ENCODE peak calls at places on chromosomes 1 and 21, in five cellular contexts. One of them, this sample, is unnamed.

GRCh38 chr1:147758379-147759100 is 1.9 kb downstream of the GJA5 start:
- DNase-seq in activated T-cell treated with anti-CD3 and anti-CD28 coated beads for 24 hours: no peak
- DNase-seq in hippocampal formation: no peak
- DNase-seq in NCI-H146: peak
- DNase-seq in G401: no peak
- DNase-seq in this sample: no peak

GRCh38 chr21:28754127-28754611 is 238.5 kb downstream of the LTN1 start:
- DNase-seq in activated T-cell treated with anti-CD3 and anti-CD28 coated beads for 24 hours: no peak
- DNase-seq in G401: no peak
- DNase-seq in hippocampal formation: no peak
- DNase-seq in NCI-H146: no peak
- DNase-seq in this sample: peak

GRCh38 chr1:179921472-179921871 is 33.1 kb upstream of the CEP350 start:
- DNase-seq in G401: no peak
- DNase-seq in NCI-H146: no peak
- DNase-seq in hippocampal formation: no peak
- DNase-seq in activated T-cell treated with anti-CD3 and anti-CD28 coated beads for 24 hours: no peak
- DNase-seq in this sample: no peak

GRCh38 chr1:6511461-6512244 is 20.2 kb upstream of the PLEKHG5 start:
- DNase-seq in NCI-H146: no peak
- DNase-seq in activated T-cell treated with anti-CD3 and anti-CD28 coated beads for 24 hours: no peak
- DNase-seq in hippocampal formation: no peak
- DNase-seq in G401: no peak
- DNase-seq in this sample: no peak

GRCh38 chr21:46168238-46168637 is 12.9 kb upstream of the FTCD start:
- DNase-seq in hippocampal formation: no peak
- DNase-seq in G401: no peak
- DNase-seq in activated T-cell treated with anti-CD3 and anti-CD28 coated beads for 24 hours: no peak
- DNase-seq in NCI-H146: no peak
- DNase-seq in this sample: no peak

GRCh38 chr1:221327954-221328353 is 413.9 kb downstream of the DUSP10 start:
- DNase-seq in G401: no peak
- DNase-seq in hippocampal formation: no peak
- DNase-seq in activated T-cell treated with anti-CD3 and anti-CD28 coated beads for 24 hours: no peak
- DNase-seq in NCI-H146: peak
- DNase-seq in this sample: no peak

GRCh38 chr21:35252831-35253230 is 203.7 kb upstream of the RUNX1 start:
- DNase-seq in NCI-H146: no peak
- DNase-seq in activated T-cell treated with anti-CD3 and anti-CD28 coated beads for 24 hours: peak
- DNase-seq in G401: no peak
- DNase-seq in hippocampal formation: no peak
- DNase-seq in this sample: no peak

GRCh38 chr1:99266731-99267130 is 2.4 kb downstream of the PLPPR4 start:
- DNase-seq in activated T-cell treated with anti-CD3 and anti-CD28 coated beads for 24 hours: no peak
- DNase-seq in G401: no peak
- DNase-seq in NCI-H146: no peak
- DNase-seq in hippocampal formation: no peak
- DNase-seq in this sample: no peak

GRCh38 chr1:234272656-234273312 is 100.5 kb upstream of the COA6 start:
- DNase-seq in hippocampal formation: no peak
- DNase-seq in G401: peak
- DNase-seq in activated T-cell treated with anti-CD3 and anti-CD28 coated beads for 24 hours: no peak
- DNase-seq in NCI-H146: no peak
- DNase-seq in this sample: no peak

GRCh38 chr1:62275095-62275494 is 44.1 kb downstream of the KANK4 start:
- DNase-seq in activated T-cell treated with anti-CD3 and anti-CD28 coated beads for 24 hours: no peak
- DNase-seq in NCI-H146: no peak
- DNase-seq in hippocampal formation: no peak
- DNase-seq in G401: no peak
- DNase-seq in this sample: no peak

GRCh38 chr1:6700853-6701436 is 671 bp downstream of the DNAJC11 start:
- DNase-seq in NCI-H146: no peak
- DNase-seq in hippocampal formation: no peak
- DNase-seq in activated T-cell treated with anti-CD3 and anti-CD28 coated beads for 24 hours: peak
- DNase-seq in G401: no peak
- DNase-seq in this sample: no peak

GRCh38 chr1:178121883-178122282 is 28.0 kb downstream of the RASAL2 start:
- DNase-seq in NCI-H146: peak
- DNase-seq in hippocampal formation: no peak
- DNase-seq in activated T-cell treated with anti-CD3 and anti-CD28 coated beads for 24 hours: no peak
- DNase-seq in G401: no peak
- DNase-seq in this sample: no peak

GRCh38 chr1:186212574-186213224 is 162.4 kb downstream of the TPR start:
- DNase-seq in NCI-H146: peak
- DNase-seq in G401: peak
- DNase-seq in activated T-cell treated with anti-CD3 and anti-CD28 coated beads for 24 hours: no peak
- DNase-seq in hippocampal formation: peak
- DNase-seq in this sample: no peak

GRCh38 chr1:20153000-20153418 is 13.9 kb downstream of the PLA2G2F start:
- DNase-seq in hippocampal formation: peak
- DNase-seq in NCI-H146: no peak
- DNase-seq in G401: peak
- DNase-seq in activated T-cell treated with anti-CD3 and anti-CD28 coated beads for 24 hours: no peak
- DNase-seq in this sample: no peak

GRCh38 chr1:65310078-65310587 is 790 bp downstream of the DNAJC6 start:
- DNase-seq in activated T-cell treated with anti-CD3 and anti-CD28 coated beads for 24 hours: no peak
- DNase-seq in NCI-H146: peak
- DNase-seq in hippocampal formation: peak
- DNase-seq in G401: peak
- DNase-seq in this sample: no peak

GRCh38 chr1:171107257-171107940 is 16.7 kb downstream of the FMO3 start:
- DNase-seq in activated T-cell treated with anti-CD3 and anti-CD28 coated beads for 24 hours: no peak
- DNase-seq in NCI-H146: no peak
- DNase-seq in G401: no peak
- DNase-seq in hippocampal formation: no peak
- DNase-seq in this sample: no peak

GRCh38 chr1:172530000-172530399 is 3.0 kb upstream of the SUCO start:
- DNase-seq in activated T-cell treated with anti-CD3 and anti-CD28 coated beads for 24 hours: no peak
- DNase-seq in hippocampal formation: no peak
- DNase-seq in NCI-H146: no peak
- DNase-seq in G401: no peak
- DNase-seq in this sample: no peak

GRCh38 chr1:212860713-212861581 is 2.9 kb downstream of the FLVCR1 start:
- DNase-seq in activated T-cell treated with anti-CD3 and anti-CD28 coated beads for 24 hours: no peak
- DNase-seq in NCI-H146: peak
- DNase-seq in G401: peak
- DNase-seq in hippocampal formation: no peak
- DNase-seq in this sample: no peak

GRCh38 chr1:4674117-4674516 is 19.7 kb downstream of the AJAP1 start:
- DNase-seq in G401: no peak
- DNase-seq in NCI-H146: no peak
- DNase-seq in hippocampal formation: no peak
- DNase-seq in activated T-cell treated with anti-CD3 and anti-CD28 coated beads for 24 hours: no peak
- DNase-seq in this sample: no peak

GRCh38 chr1:163211667-163212066 is 9.0 kb upstream of the RGS5 start:
- DNase-seq in NCI-H146: no peak
- DNase-seq in G401: no peak
- DNase-seq in hippocampal formation: no peak
- DNase-seq in activated T-cell treated with anti-CD3 and anti-CD28 coated beads for 24 hours: no peak
- DNase-seq in this sample: no peak

GRCh38 chr1:35600593-35600992 is 27.5 kb downstream of the TFAP2E start:
- DNase-seq in activated T-cell treated with anti-CD3 and anti-CD28 coated beads for 24 hours: no peak
- DNase-seq in NCI-H146: no peak
- DNase-seq in hippocampal formation: no peak
- DNase-seq in G401: no peak
- DNase-seq in this sample: no peak

GRCh38 chr1:170495006-170495405 is 37.0 kb upstream of the GORAB start:
- DNase-seq in G401: peak
- DNase-seq in activated T-cell treated with anti-CD3 and anti-CD28 coated beads for 24 hours: no peak
- DNase-seq in hippocampal formation: no peak
- DNase-seq in NCI-H146: no peak
- DNase-seq in this sample: no peak

GRCh38 chr1:41327383-41327999 is 33.7 kb upstream of the FOXO6 start:
- DNase-seq in hippocampal formation: no peak
- DNase-seq in NCI-H146: no peak
- DNase-seq in G401: no peak
- DNase-seq in activated T-cell treated with anti-CD3 and anti-CD28 coated beads for 24 hours: no peak
- DNase-seq in this sample: no peak

GRCh38 chr21:39159342-39160063 is 23.7 kb downstream of the PSMG1 start:
- DNase-seq in NCI-H146: no peak
- DNase-seq in hippocampal formation: no peak
- DNase-seq in G401: no peak
- DNase-seq in activated T-cell treated with anti-CD3 and anti-CD28 coated beads for 24 hours: no peak
- DNase-seq in this sample: no peak

This sample was measured in thoracic aorta.